ENCODE peak calls at places on chromosomes 11 and 22, in nine cellular contexts. One of them, this sample, is unnamed.

GRCh38 chr22:38167988-38168407 is 13.6 kb downstream of the PLA2G6 start:
- DNase-seq in SK-N-SH: no peak
- DNase-seq in A549: no peak
- DNase-seq in tibial nerve: no peak
- DNase-seq in bronchial epithelial cell: peak
- DNase-seq in CD4-positive, alpha-beta T cell: no peak
- DNase-seq in omental fat pad: no peak
- DNase-seq in BJ: no peak
- DNase-seq in osteocyte: no peak
- DNase-seq in this sample: no peak

GRCh38 chr11:2542406-2542805 is 97.6 kb downstream of the KCNQ1 start:
- DNase-seq in osteocyte: no peak
- DNase-seq in A549: no peak
- DNase-seq in tibial nerve: no peak
- DNase-seq in CD4-positive, alpha-beta T cell: no peak
- DNase-seq in BJ: no peak
- DNase-seq in SK-N-SH: no peak
- DNase-seq in omental fat pad: no peak
- DNase-seq in bronchial epithelial cell: no peak
- DNase-seq in this sample: no peak

GRCh38 chr11:113386866-113387265 is 713 bp upstream of the ANKK1 start:
- DNase-seq in BJ: no peak
- DNase-seq in SK-N-SH: no peak
- DNase-seq in CD4-positive, alpha-beta T cell: no peak
- DNase-seq in A549: no peak
- DNase-seq in bronchial epithelial cell: no peak
- DNase-seq in omental fat pad: no peak
- DNase-seq in tibial nerve: no peak
- DNase-seq in osteocyte: no peak
- DNase-seq in this sample: no peak

GRCh38 chr22:43152355-43153071 is 1.2 kb downstream of the TSPO start:
- DNase-seq in BJ: no peak
- DNase-seq in tibial nerve: peak
- DNase-seq in bronchial epithelial cell: peak
- DNase-seq in A549: no peak
- DNase-seq in SK-N-SH: peak
- DNase-seq in CD4-positive, alpha-beta T cell: peak
- DNase-seq in omental fat pad: peak
- DNase-seq in osteocyte: peak
- DNase-seq in this sample: peak

GRCh38 chr11:122626266-122626665 is 29.3 kb upstream of the UBASH3B start:
- DNase-seq in osteocyte: no peak
- DNase-seq in bronchial epithelial cell: no peak
- DNase-seq in tibial nerve: no peak
- DNase-seq in A549: no peak
- DNase-seq in omental fat pad: no peak
- DNase-seq in CD4-positive, alpha-beta T cell: no peak
- DNase-seq in SK-N-SH: no peak
- DNase-seq in BJ: no peak
- DNase-seq in this sample: no peak

GRCh38 chr11:108199446-108200321 is 22.8 kb downstream of the NPAT start:
- DNase-seq in osteocyte: no peak
- DNase-seq in A549: no peak
- DNase-seq in tibial nerve: no peak
- DNase-seq in BJ: peak
- DNase-seq in omental fat pad: no peak
- DNase-seq in bronchial epithelial cell: peak
- DNase-seq in CD4-positive, alpha-beta T cell: no peak
- DNase-seq in SK-N-SH: no peak
- DNase-seq in this sample: peak

GRCh38 chr11:67120881-67121710 is 2.0 kb downstream of the KDM2A start:
- DNase-seq in SK-N-SH: no peak
- DNase-seq in osteocyte: no peak
- DNase-seq in CD4-positive, alpha-beta T cell: no peak
- DNase-seq in A549: no peak
- DNase-seq in bronchial epithelial cell: peak
- DNase-seq in tibial nerve: no peak
- DNase-seq in BJ: no peak
- DNase-seq in omental fat pad: no peak
- DNase-seq in this sample: peak

GRCh38 chr11:25769287-25769686 is 562.6 kb upstream of the ANO3 start:
- DNase-seq in osteocyte: no peak
- DNase-seq in SK-N-SH: no peak
- DNase-seq in BJ: no peak
- DNase-seq in CD4-positive, alpha-beta T cell: no peak
- DNase-seq in omental fat pad: no peak
- DNase-seq in A549: no peak
- DNase-seq in tibial nerve: no peak
- DNase-seq in bronchial epithelial cell: peak
- DNase-seq in this sample: peak

GRCh38 chr11:96095884-96096301 is 172.0 kb upstream of the MTMR2 start:
- DNase-seq in BJ: no peak
- DNase-seq in SK-N-SH: no peak
- DNase-seq in bronchial epithelial cell: peak
- DNase-seq in omental fat pad: no peak
- DNase-seq in A549: no peak
- DNase-seq in osteocyte: no peak
- DNase-seq in CD4-positive, alpha-beta T cell: no peak
- DNase-seq in tibial nerve: no peak
- DNase-seq in this sample: no peak

GRCh38 chr11:105611837-105612480 is 2.1 kb downstream of the GRIA4 start:
- DNase-seq in omental fat pad: no peak
- DNase-seq in osteocyte: no peak
- DNase-seq in SK-N-SH: peak
- DNase-seq in bronchial epithelial cell: no peak
- DNase-seq in BJ: no peak
- DNase-seq in CD4-positive, alpha-beta T cell: no peak
- DNase-seq in tibial nerve: no peak
- DNase-seq in A549: no peak
- DNase-seq in this sample: no peak

DNA sequence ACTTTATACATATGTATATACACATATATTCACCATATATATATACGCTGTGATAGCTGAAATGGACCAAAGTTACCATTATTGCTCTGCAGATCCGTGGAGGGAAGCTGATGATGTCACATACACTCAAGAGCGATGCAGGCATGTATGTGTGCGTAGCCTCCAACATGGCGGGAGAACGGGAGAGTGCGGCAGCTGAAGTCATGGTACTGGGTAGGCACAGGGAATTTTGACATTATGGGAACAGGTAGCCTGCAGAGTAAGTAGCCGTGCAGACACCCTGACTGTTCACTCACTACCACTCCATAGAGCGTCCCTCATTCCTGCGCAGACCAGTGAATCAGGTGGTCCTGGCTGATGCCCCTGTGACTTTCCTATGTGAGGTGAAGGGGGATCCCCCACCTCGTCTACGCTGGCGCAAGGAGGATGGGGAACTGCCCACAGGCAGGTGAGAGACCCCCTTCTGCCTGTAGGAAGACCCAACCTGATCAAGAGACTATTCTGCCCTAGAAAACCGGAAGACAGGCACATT is 4.7 kb downstream of the ROBO3 start:
- DNase-seq in tibial nerve: no peak
- DNase-seq in BJ: no peak
- DNase-seq in osteocyte: no peak
- DNase-seq in A549: no peak
- DNase-seq in bronchial epithelial cell: no peak
- DNase-seq in CD4-positive, alpha-beta T cell: no peak
- DNase-seq in SK-N-SH: no peak
- DNase-seq in omental fat pad: no peak
- DNase-seq in this sample: no peak
- TF ChIP-seq CTCF in tibial nerve: no peak
- TF ChIP-seq CTCF in BJ: no peak
- TF ChIP-seq CTCF in osteocyte: no peak
- TF ChIP-seq CTCF in A549: no peak
- TF ChIP-seq CTCF in bronchial epithelial cell: no peak
- TF ChIP-seq CTCF in CD4-positive, alpha-beta T cell: no peak
- TF ChIP-seq CTCF in SK-N-SH: no peak
- TF ChIP-seq CTCF in omental fat pad: no peak
- TF ChIP-seq CTCF in this sample: no peak

GRCh38 chr11:135033545-135033944 is 621.5 kb upstream of the B3GAT1 start:
- DNase-seq in omental fat pad: no peak
- DNase-seq in SK-N-SH: peak
- DNase-seq in BJ: no peak
- DNase-seq in A549: no peak
- DNase-seq in tibial nerve: no peak
- DNase-seq in osteocyte: no peak
- DNase-seq in bronchial epithelial cell: no peak
- DNase-seq in CD4-positive, alpha-beta T cell: no peak
- DNase-seq in this sample: no peak
- TF ChIP-seq CTCF in omental fat pad: no peak
- TF ChIP-seq CTCF in SK-N-SH: no peak
- TF ChIP-seq CTCF in BJ: no peak
- TF ChIP-seq CTCF in A549: no peak
- TF ChIP-seq CTCF in tibial nerve: no peak
- TF ChIP-seq CTCF in osteocyte: peak
- TF ChIP-seq CTCF in bronchial epithelial cell: no peak
- TF ChIP-seq CTCF in CD4-positive, alpha-beta T cell: no peak
- TF ChIP-seq CTCF in this sample: no peak

GRCh38 chr11:102934735-102935134 is 20.8 kb downstream of the MMP13 start:
- DNase-seq in bronchial epithelial cell: no peak
- DNase-seq in SK-N-SH: no peak
- DNase-seq in osteocyte: no peak
- DNase-seq in CD4-positive, alpha-beta T cell: no peak
- DNase-seq in omental fat pad: no peak
- DNase-seq in tibial nerve: no peak
- DNase-seq in BJ: no peak
- DNase-seq in A549: no peak
- DNase-seq in this sample: no peak

GRCh38 chr11:102936864-102937509 is 18.5 kb downstream of the MMP13 start:
- DNase-seq in tibial nerve: no peak
- DNase-seq in osteocyte: no peak
- DNase-seq in A549: no peak
- DNase-seq in bronchial epithelial cell: no peak
- DNase-seq in BJ: no peak
- DNase-seq in CD4-positive, alpha-beta T cell: no peak
- DNase-seq in omental fat pad: no peak
- DNase-seq in SK-N-SH: no peak
- DNase-seq in this sample: no peak

GRCh38 chr11:102932678-102933077 is 22.9 kb downstream of the MMP13 start:
- DNase-seq in omental fat pad: no peak
- DNase-seq in osteocyte: no peak
- DNase-seq in CD4-positive, alpha-beta T cell: no peak
- DNase-seq in SK-N-SH: no peak
- DNase-seq in A549: no peak
- DNase-seq in bronchial epithelial cell: no peak
- DNase-seq in BJ: no peak
- DNase-seq in tibial nerve: no peak
- DNase-seq in this sample: no peak

GRCh38 chr11:102933627-102934026 is 21.9 kb downstream of the MMP13 start:
- DNase-seq in tibial nerve: no peak
- DNase-seq in osteocyte: no peak
- DNase-seq in BJ: no peak
- DNase-seq in omental fat pad: no peak
- DNase-seq in SK-N-SH: no peak
- DNase-seq in CD4-positive, alpha-beta T cell: no peak
- DNase-seq in bronchial epithelial cell: no peak
- DNase-seq in A549: no peak
- DNase-seq in this sample: no peak

DNA sequence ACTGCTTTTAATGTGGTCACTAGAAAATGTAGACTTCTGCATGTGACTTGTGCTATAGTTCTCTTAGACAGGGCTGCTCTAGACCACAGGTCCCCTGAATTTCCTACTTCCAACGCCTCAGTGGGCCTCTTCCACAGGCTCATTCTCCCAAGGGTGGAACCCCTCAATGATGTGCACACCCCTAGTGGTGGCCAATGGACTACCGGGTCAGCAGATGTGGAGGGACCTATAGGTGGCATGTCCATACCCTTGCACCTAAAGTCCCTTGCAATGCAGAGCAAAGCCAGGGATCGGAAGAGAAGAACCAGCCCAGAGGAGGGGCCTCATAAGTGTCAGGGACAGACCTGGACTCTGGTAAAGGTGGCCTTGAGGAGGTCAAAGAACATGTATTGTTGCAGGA is 20.0 kb downstream of the MMP13 start:
- DNase-seq in SK-N-SH: no peak
- DNase-seq in BJ: no peak
- DNase-seq in A549: no peak
- DNase-seq in bronchial epithelial cell: no peak
- DNase-seq in omental fat pad: no peak
- DNase-seq in tibial nerve: no peak
- DNase-seq in osteocyte: no peak
- DNase-seq in CD4-positive, alpha-beta T cell: no peak
- DNase-seq in this sample: no peak
- TF ChIP-seq CTCF in SK-N-SH: no peak
- TF ChIP-seq CTCF in BJ: peak
- TF ChIP-seq CTCF in A549: no peak
- TF ChIP-seq CTCF in bronchial epithelial cell: no peak
- TF ChIP-seq CTCF in omental fat pad: no peak
- TF ChIP-seq CTCF in tibial nerve: no peak
- TF ChIP-seq CTCF in osteocyte: no peak
- TF ChIP-seq CTCF in CD4-positive, alpha-beta T cell: no peak
- TF ChIP-seq CTCF in this sample: no peak

GRCh38 chr22:26586556-26587325 is 3.2 kb downstream of the TPST2 start:
- DNase-seq in CD4-positive, alpha-beta T cell: no peak
- DNase-seq in tibial nerve: no peak
- DNase-seq in BJ: no peak
- DNase-seq in SK-N-SH: no peak
- DNase-seq in bronchial epithelial cell: no peak
- DNase-seq in omental fat pad: no peak
- DNase-seq in osteocyte: no peak
- DNase-seq in A549: no peak
- DNase-seq in this sample: no peak

GRCh38 chr22:26581769-26582168 is 8.2 kb downstream of the TPST2 start:
- DNase-seq in BJ: no peak
- DNase-seq in omental fat pad: no peak
- DNase-seq in A549: no peak
- DNase-seq in CD4-positive, alpha-beta T cell: no peak
- DNase-seq in tibial nerve: no peak
- DNase-seq in osteocyte: no peak
- DNase-seq in SK-N-SH: no peak
- DNase-seq in bronchial epithelial cell: no peak
- DNase-seq in this sample: no peak

GRCh38 chr22:26587991-26588613 is 1.8 kb downstream of the TPST2 start:
- DNase-seq in osteocyte: no peak
- DNase-seq in A549: no peak
- DNase-seq in bronchial epithelial cell: no peak
- DNase-seq in SK-N-SH: no peak
- DNase-seq in tibial nerve: no peak
- DNase-seq in omental fat pad: no peak
- DNase-seq in BJ: no peak
- DNase-seq in CD4-positive, alpha-beta T cell: no peak
- DNase-seq in this sample: peak

GRCh38 chr22:26584010-26584409 is 5.9 kb downstream of the TPST2 start:
- DNase-seq in CD4-positive, alpha-beta T cell: no peak
- DNase-seq in bronchial epithelial cell: no peak
- DNase-seq in osteocyte: no peak
- DNase-seq in A549: no peak
- DNase-seq in tibial nerve: no peak
- DNase-seq in SK-N-SH: no peak
- DNase-seq in BJ: no peak
- DNase-seq in omental fat pad: no peak
- DNase-seq in this sample: no peak

GRCh38 chr22:26585104-26585790 is 4.7 kb downstream of the TPST2 start:
- DNase-seq in bronchial epithelial cell: peak
- DNase-seq in CD4-positive, alpha-beta T cell: no peak
- DNase-seq in osteocyte: no peak
- DNase-seq in tibial nerve: no peak
- DNase-seq in BJ: peak
- DNase-seq in omental fat pad: no peak
- DNase-seq in SK-N-SH: peak
- DNase-seq in A549: no peak
- DNase-seq in this sample: peak
- TF ChIP-seq CTCF in bronchial epithelial cell: no peak
- TF ChIP-seq CTCF in CD4-positive, alpha-beta T cell: no peak
- TF ChIP-seq CTCF in osteocyte: peak
- TF ChIP-seq CTCF in tibial nerve: no peak
- TF ChIP-seq CTCF in BJ: peak
- TF ChIP-seq CTCF in omental fat pad: no peak
- TF ChIP-seq CTCF in SK-N-SH: peak
- TF ChIP-seq CTCF in A549: no peak
- TF ChIP-seq CTCF in this sample: peak